ENCODE peak calls at places on chromosome 16, in eight cellular contexts. C, Z, P, B, I, M, J and E are unnamed samples.

GRCh38 chr16:87392823-87393679 is 915 bp downstream of the MAP1LC3B start:
- DNase-seq in C (peak), Z (peak), P (peak), B (peak), I (peak), M (peak), J (peak), E (peak)

GRCh38 chr16:16183562-16183961 is 39.7 kb downstream of the ABCC6 start:
- DNase-seq in C (no peak), Z (no peak), P (no peak), B (peak), I (no peak), M (no peak), J (no peak), E (no peak)

GRCh38 chr16:19138601-19139000 is 24.8 kb downstream of the ITPRIPL2 start:
- DNase-seq in C (peak), Z (no peak), P (peak), B (peak), I (peak), M (peak), J (peak), E (peak)

GRCh38 chr16:10126686-10127085 is 55.5 kb downstream of the GRIN2A start:
- DNase-seq in C (peak), Z (no peak), P (no peak), B (no peak), I (no peak), M (peak), J (peak), E (peak)

GRCh38 chr16:10181196-10182162 is 749 bp downstream of the GRIN2A start:
- DNase-seq in C (peak), Z (peak), P (peak), B (peak), I (no peak), M (peak), J (peak), E (peak)

GRCh38 chr16:35748621-35749252 is 2289.3 kb downstream of the TP53TG3F start:
- DNase-seq in C (no peak), Z (no peak), P (no peak), B (no peak), I (no peak), M (no peak), J (no peak), E (no peak)

GRCh38 chr16:87702325-87702811 is 63.4 kb downstream of the KLHDC4 start:
- DNase-seq in C (no peak), Z (peak), P (peak), B (peak), I (no peak), M (no peak), J (no peak), E (no peak)

GRCh38 chr16:65817066-65817465 is 549.4 kb upstream of the CDH5 start:
- DNase-seq in C (no peak), Z (no peak), P (no peak), B (no peak), I (no peak), M (no peak), J (no peak), E (no peak)

GRCh38 chr16:84571506-84571905 is 46.4 kb downstream of the COTL1 start:
- DNase-seq in C (no peak), Z (no peak), P (no peak), B (no peak), I (no peak), M (no peak), J (no peak), E (no peak)

GRCh38 chr16:8931864-8932263 is 31.8 kb downstream of the USP7 start:
- DNase-seq in C (peak), Z (peak), P (peak), B (peak), I (no peak), M (peak), J (peak), E (peak)

GRCh38 chr16:70579648-70580630 is 56.3 kb downstream of the SF3B3 start:
- DNase-seq in C (peak), Z (no peak), P (no peak), B (peak), I (no peak), M (no peak), J (no peak), E (no peak)

GRCh38 chr16:68790130-68790761 is 53.1 kb upstream of the TANGO6 start:
- DNase-seq in C (peak), Z (no peak), P (no peak), B (peak), I (no peak), M (peak), J (peak), E (peak)